ENCODE peak calls at places on chromosome 19, in five cellular contexts. T, H, D, P and W are unnamed samples.

GRCh38 chr19:33780746-33781145 is 15.9 kb upstream of the KCTD15 start:
- DNase-seq in T (no peak), H (no peak), D (no peak), P (no peak), W (no peak)

GRCh38 chr19:37635076-37636056 is 19.9 kb downstream of the ZFP30 start:
- DNase-seq in T (no peak), H (no peak), D (no peak), P (no peak), W (no peak)

GRCh38 chr19:4700573-4700970 is 23.1 kb downstream of the DPP9 start:
- DNase-seq in T (no peak), H (no peak), D (no peak), P (no peak), W (no peak)

GRCh38 chr19:46295401-46296308 is 1.2 kb upstream of the HIF3A start:
- DNase-seq in T (no peak), H (no peak), D (no peak), P (no peak), W (no peak)

GRCh38 chr19:13861714-13862531 is 15.0 kb upstream of the NANOS3 start:
- DNase-seq in T (peak; percentile 95), H (peak; percentile 77), D (no peak), P (no peak), W (no peak)

GRCh38 chr19:7657047-7657779 is 11.6 kb upstream of the RETN start:
- DNase-seq in T (no peak), H (no peak), D (no peak), P (no peak), W (no peak)

GRCh38 chr19:38742296-38742695 is 2.0 kb downstream of the CAPN12 start:
- DNase-seq in T (no peak), H (no peak), D (no peak), P (no peak), W (no peak)

GRCh38 chr19:51783373-51783772 is 11.6 kb upstream of the FPR3 start:
- DNase-seq in T (peak; percentile 13), H (no peak), D (no peak), P (no peak), W (no peak)

GRCh38 chr19:51916167-51916566 is 11.1 kb upstream of the ZNF613 start:
- DNase-seq in T (no peak), H (no peak), D (no peak), P (no peak), W (no peak)